ENCODE peak calls at places on chromosomes 11 and 22, in seven cellular contexts. One of them, this sample, is unnamed.

GRCh38 chr22:27206747-27207133 is 549.4 kb downstream of the MIAT start:
- DNase-seq in CD4-positive, alpha-beta memory T cell: no peak
- DNase-seq in left kidney: no peak
- DNase-seq in posterior cingulate gyrus: no peak
- DNase-seq in foreskin fibroblast: no peak
- DNase-seq in substantia nigra: no peak
- DNase-seq in mesenchymal stem cell: no peak
- DNase-seq in this sample: no peak

GRCh38 chr11:115502636-115503082 is 1.6 kb downstream of the CADM1 start:
- DNase-seq in substantia nigra: no peak
- DNase-seq in CD4-positive, alpha-beta memory T cell: no peak
- DNase-seq in posterior cingulate gyrus: no peak
- DNase-seq in foreskin fibroblast: no peak
- DNase-seq in mesenchymal stem cell: peak
- DNase-seq in left kidney: no peak
- DNase-seq in this sample: no peak

GRCh38 chr22:20440637-20441591 is 3.3 kb upstream of the SCARF2 start:
- DNase-seq in mesenchymal stem cell: no peak
- DNase-seq in foreskin fibroblast: no peak
- DNase-seq in substantia nigra: no peak
- DNase-seq in CD4-positive, alpha-beta memory T cell: no peak
- DNase-seq in left kidney: no peak
- DNase-seq in posterior cingulate gyrus: no peak
- DNase-seq in this sample: no peak

GRCh38 chr22:25942126-25942988 is 200.4 kb downstream of the MYO18B start:
- DNase-seq in substantia nigra: no peak
- DNase-seq in foreskin fibroblast: no peak
- DNase-seq in CD4-positive, alpha-beta memory T cell: no peak
- DNase-seq in mesenchymal stem cell: no peak
- DNase-seq in left kidney: no peak
- DNase-seq in posterior cingulate gyrus: no peak
- DNase-seq in this sample: no peak

GRCh38 chr11:911031-911889 is 650 bp upstream of the CHID1 start:
- DNase-seq in posterior cingulate gyrus: no peak
- DNase-seq in left kidney: peak
- DNase-seq in substantia nigra: peak
- DNase-seq in CD4-positive, alpha-beta memory T cell: peak
- DNase-seq in mesenchymal stem cell: peak
- DNase-seq in foreskin fibroblast: peak
- DNase-seq in this sample: peak

GRCh38 chr11:93939084-93939780 is 81.9 kb upstream of the HEPHL1 start:
- DNase-seq in mesenchymal stem cell: no peak
- DNase-seq in CD4-positive, alpha-beta memory T cell: no peak
- DNase-seq in foreskin fibroblast: peak
- DNase-seq in substantia nigra: no peak
- DNase-seq in posterior cingulate gyrus: no peak
- DNase-seq in left kidney: no peak
- DNase-seq in this sample: peak

GRCh38 chr22:33440756-33441155 is 382.6 kb upstream of the SYN3 start:
- DNase-seq in foreskin fibroblast: no peak
- DNase-seq in posterior cingulate gyrus: no peak
- DNase-seq in CD4-positive, alpha-beta memory T cell: no peak
- DNase-seq in mesenchymal stem cell: no peak
- DNase-seq in left kidney: no peak
- DNase-seq in substantia nigra: no peak
- DNase-seq in this sample: no peak

GRCh38 chr11:128323381-128323780 is 264.0 kb downstream of the ETS1 start:
- DNase-seq in CD4-positive, alpha-beta memory T cell: peak
- DNase-seq in left kidney: no peak
- DNase-seq in substantia nigra: no peak
- DNase-seq in posterior cingulate gyrus: no peak
- DNase-seq in foreskin fibroblast: peak
- DNase-seq in mesenchymal stem cell: peak
- DNase-seq in this sample: peak

GRCh38 chr22:39309881-39310714 is 9.3 kb downstream of the RPL3 start:
- DNase-seq in posterior cingulate gyrus: no peak
- DNase-seq in left kidney: peak
- DNase-seq in substantia nigra: no peak
- DNase-seq in CD4-positive, alpha-beta memory T cell: no peak
- DNase-seq in mesenchymal stem cell: peak
- DNase-seq in foreskin fibroblast: peak
- DNase-seq in this sample: peak